ENCODE peak calls at places on chromosomes 5 and 9, in seven cellular contexts. L, B, V, A, C, T and I are unnamed samples.

GRCh38 chr9:115694991-115695390 is 458.6 kb upstream of the PAPPA start:
- DNase-seq in L (no peak), B (no peak), V (no peak), A (no peak), C (peak; percentile 53), T (no peak), I (no peak)

GRCh38 chr5:109692011-109692410 is 2.3 kb downstream of the MAN2A1 start:
- DNase-seq in L (no peak), B (no peak), V (no peak), A (no peak), C (peak; percentile 75), T (no peak), I (no peak)

GRCh38 chr9:84997472-84997871 is 327.9 kb downstream of the NTRK2 start:
- DNase-seq in L (no peak), B (no peak), V (no peak), A (no peak), C (no peak), T (no peak), I (no peak)

GRCh38 chr9:114235113-114235589 is 79.8 kb downstream of the COL27A1 start:
- DNase-seq in L (no peak), B (no peak), V (no peak), A (no peak), C (peak; percentile 10), T (no peak), I (no peak)

GRCh38 chr9:70133253-70134208 is 89.9 kb downstream of the MAMDC2 start:
- DNase-seq in L (no peak), B (no peak), V (no peak), A (no peak), C (no peak), T (no peak), I (no peak)

GRCh38 chr5:166324372-166324771 is 1967.1 kb upstream of the WWC1 start:
- DNase-seq in L (no peak), B (no peak), V (no peak), A (no peak), C (no peak), T (no peak), I (no peak)

GRCh38 chr5:88145205-88145602 is 123.4 kb downstream of the TMEM161B start:
- DNase-seq in L (no peak), B (no peak), V (peak; percentile 54), A (no peak), C (no peak), T (no peak), I (no peak)

GRCh38 chr5:127419007-127419406 is 98.4 kb upstream of the PRRC1 start:
- DNase-seq in L (no peak), B (no peak), V (no peak), A (no peak), C (no peak), T (no peak), I (no peak)

GRCh38 chr5:119578937-119579336 is 50.4 kb upstream of the FAM170A start:
- DNase-seq in L (no peak), B (peak; percentile 4), V (no peak), A (no peak), C (peak; percentile 17), T (no peak), I (no peak)

GRCh38 chr9:126869368-126869767 is 8.9 kb downstream of the ZBTB34 start:
- DNase-seq in L (no peak), B (no peak), V (peak; percentile 29), A (no peak), C (no peak), T (no peak), I (no peak)

GRCh38 chr9:137757613-137758029 is 120.0 kb upstream of the CACNA1B start:
- DNase-seq in L (no peak), B (no peak), V (no peak), A (no peak), C (peak; percentile 92), T (no peak), I (no peak)

GRCh38 chr9:96554326-96554725 is 65.3 kb downstream of the CDC14B start:
- DNase-seq in L (no peak), B (no peak), V (no peak), A (no peak), C (peak; percentile 44), T (no peak), I (no peak)

GRCh38 chr5:32928761-32929160 is 217.6 kb downstream of the NPR3 start:
- DNase-seq in L (no peak), B (no peak), V (no peak), A (no peak), C (peak; percentile 19), T (no peak), I (no peak)

GRCh38 chr5:90113108-90113507 is 296.4 kb downstream of the CETN3 start:
- DNase-seq in L (no peak), B (no peak), V (no peak), A (no peak), C (no peak), T (no peak), I (no peak)

GRCh38 chr9:10571699-10572098 is 41.1 kb downstream of the PTPRD start:
- DNase-seq in L (no peak), B (no peak), V (no peak), A (no peak), C (no peak), T (no peak), I (no peak)

GRCh38 chr9:137139468-137140150 is 655 bp downstream of the GRIN1 start:
- DNase-seq in L (no peak), B (no peak), V (no peak), A (no peak), C (no peak), T (no peak), I (no peak)

GRCh38 chr9:97895695-97896332 is 26.5 kb downstream of the TRMO start:
- DNase-seq in L (no peak), B (no peak), V (no peak), A (no peak), C (peak; percentile 28), T (no peak), I (no peak)

GRCh38 chr9:136329211-136329627 is 1.9 kb downstream of the GPSM1 start:
- DNase-seq in L (no peak), B (no peak), V (no peak), A (no peak), C (peak; percentile 40), T (no peak), I (no peak)

GRCh38 chr9:133235549-133236222 is 26.6 kb upstream of the OBP2B start:
- DNase-seq in L (no peak), B (no peak), V (peak; percentile 23), A (no peak), C (no peak), T (no peak), I (no peak)

GRCh38 chr9:34446468-34446891 is 11.9 kb downstream of the FAM219A start:
- DNase-seq in L (no peak), B (no peak), V (no peak), A (no peak), C (peak; percentile 66), T (no peak), I (no peak)

GRCh38 chr5:57036621-57037160 is 84.8 kb upstream of the MIER3 start:
- DNase-seq in L (no peak), B (no peak), V (no peak), A (no peak), C (no peak), T (no peak), I (no peak)

GRCh38 chr5:134224905-134225779 is 731 bp downstream of the PPP2CA start:
- DNase-seq in L (no peak), B (peak; percentile 78), V (peak; percentile 87), A (no peak), C (peak; percentile 73), T (peak; percentile 71), I (peak; percentile 49)

GRCh38 chr9:89470239-89470638 is 27.7 kb downstream of the SEMA4D start:
- DNase-seq in L (no peak), B (no peak), V (no peak), A (no peak), C (peak; percentile 5), T (no peak), I (no peak)

GRCh38 chr5:93403529-93403928 is 177.5 kb downstream of the NR2F1-AS1 start:
- DNase-seq in L (no peak), B (no peak), V (no peak), A (no peak), C (no peak), T (no peak), I (no peak)

GRCh38 chr9:133968428-133968827 is 23.7 kb downstream of the VAV2 start:
- DNase-seq in L (no peak), B (no peak), V (no peak), A (no peak), C (no peak), T (no peak), I (no peak)

GRCh38 chr9:130368631-130369103 is 76.1 kb upstream of the ASS1 start:
- DNase-seq in L (no peak), B (no peak), V (no peak), A (no peak), C (peak; percentile 23), T (no peak), I (no peak)

GRCh38 chr9:135211524-135211890 is 124.0 kb downstream of the OLFM1 start:
- DNase-seq in L (no peak), B (no peak), V (no peak), A (no peak), C (no peak), T (no peak), I (no peak)

GRCh38 chr9:92122792-92123191 is 7.6 kb upstream of the SPTLC1 start:
- DNase-seq in L (no peak), B (no peak), V (no peak), A (no peak), C (no peak), T (no peak), I (no peak)

GRCh38 chr5:173858675-173859121 is 29.5 kb upstream of the CPEB4 start:
- DNase-seq in L (no peak), B (no peak), V (no peak), A (no peak), C (peak; percentile 59), T (no peak), I (no peak)

GRCh38 chr5:6081727-6082210 is 296.6 kb downstream of the MED10 start:
- DNase-seq in L (no peak), B (no peak), V (no peak), A (peak; percentile 51), C (no peak), T (no peak), I (no peak)

GRCh38 chr9:132670816-132671371 is 630 bp downstream of the GTF3C4 start:
- DNase-seq in L (no peak), B (peak; percentile 24), V (peak; percentile 64), A (no peak), C (peak; percentile 34), T (peak; percentile 6), I (no peak)

GRCh38 chr9:134698587-134699342 is 57.2 kb downstream of the COL5A1 start:
- DNase-seq in L (no peak), B (peak; percentile 61), V (peak; percentile 94), A (peak; percentile 28), C (peak; percentile 40), T (peak; percentile 64), I (peak; percentile 38)

GRCh38 chr9:25857167-25857566 is 178.9 kb upstream of the TUSC1 start:
- DNase-seq in L (no peak), B (no peak), V (no peak), A (no peak), C (no peak), T (no peak), I (no peak)